ENCODE peak calls at places on chromosomes 2 and 18, in five cellular contexts. G is GM12878, O is K562, P is A549, D is HepG2. M is an unnamed sample.

GRCh38 chr2:241491549-241492173 is 16.7 kb downstream of the STK25 start:
- DNase-seq in G (no peak), O (no peak), P (no peak), D (no peak), M (no peak)

GRCh38 chr2:72008608-72009007 is 139.1 kb downstream of the CYP26B1 start:
- DNase-seq in G (no peak), O (no peak), P (no peak), D (no peak), M (no peak)

GRCh38 chr2:144995482-144995881 is 475.6 kb upstream of the ZEB2 start:
- DNase-seq in G (no peak), O (no peak), P (no peak), D (no peak), M (no peak)

GRCh38 chr18:59814872-59815271 is 84.9 kb upstream of the PMAIP1 start:
- DNase-seq in G (no peak), O (no peak), P (no peak), D (no peak), M (no peak)

GRCh38 chr2:236117861-236118269 is 50.3 kb downstream of the GBX2 start:
- DNase-seq in G (no peak), O (no peak), P (no peak), D (peak; percentile 93), M (no peak)

GRCh38 chr2:188607501-188607900 is 315.8 kb downstream of the GULP1 start:
- DNase-seq in G (no peak), O (peak; percentile 47), P (no peak), D (no peak), M (no peak)

GRCh38 chr2:160752475-160753330 is 259.1 kb upstream of the RBMS1 start:
- DNase-seq in G (no peak), O (no peak), P (peak; percentile 48), D (no peak), M (no peak)

GRCh38 chr2:158380786-158381185 is 75.8 kb downstream of the CCDC148 start:
- DNase-seq in G (no peak), O (no peak), P (no peak), D (no peak), M (no peak)

GRCh38 chr2:64157792-64158191 is 13.6 kb upstream of the PELI1 start:
- DNase-seq in G (no peak), O (no peak), P (no peak), D (no peak), M (no peak)

GRCh38 chr2:30266051-30266621 is 34.8 kb downstream of the LBH start:
- DNase-seq in G (no peak), O (no peak), P (no peak), D (no peak), M (no peak)

GRCh38 chr2:136248242-136248641 is 130.3 kb upstream of the CXCR4 start:
- DNase-seq in G (no peak), O (no peak), P (no peak), D (no peak), M (no peak)

GRCh38 chr2:42567389-42567788 is 1.0 kb upstream of the MTA3 start:
- DNase-seq in G (no peak), O (no peak), P (no peak), D (no peak), M (no peak)

GRCh38 chr2:45169339-45170190 is 160.3 kb upstream of the SIX2 start:
- DNase-seq in G (no peak), O (no peak), P (peak; percentile 60), D (no peak), M (no peak)

GRCh38 chr18:50065039-50065438 is 129.9 kb downstream of the MYO5B start:
- DNase-seq in G (no peak), O (no peak), P (no peak), D (peak; percentile 42), M (no peak)

GRCh38 chr2:27261926-27262298 is 935 bp downstream of the SLC30A3 start:
- DNase-seq in G (no peak), O (no peak), P (no peak), D (no peak), M (peak; percentile 55)

GRCh38 chr18:24054130-24054529 is 39.6 kb downstream of the TTC39C start:
- DNase-seq in G (no peak), O (no peak), P (no peak), D (no peak), M (no peak)

GRCh38 chr2:151716721-151717120 is 17.6 kb downstream of the NEB start:
- DNase-seq in G (no peak), O (no peak), P (no peak), D (no peak), M (no peak)

GRCh38 chr2:136112949-136113766 is 4.8 kb downstream of the CXCR4 start:
- DNase-seq in G (no peak), O (no peak), P (no peak), D (no peak), M (no peak)

GRCh38 chr2:136901732-136902131 is 136.4 kb downstream of the THSD7B start:
- DNase-seq in G (no peak), O (no peak), P (no peak), D (no peak), M (no peak)

DNA sequence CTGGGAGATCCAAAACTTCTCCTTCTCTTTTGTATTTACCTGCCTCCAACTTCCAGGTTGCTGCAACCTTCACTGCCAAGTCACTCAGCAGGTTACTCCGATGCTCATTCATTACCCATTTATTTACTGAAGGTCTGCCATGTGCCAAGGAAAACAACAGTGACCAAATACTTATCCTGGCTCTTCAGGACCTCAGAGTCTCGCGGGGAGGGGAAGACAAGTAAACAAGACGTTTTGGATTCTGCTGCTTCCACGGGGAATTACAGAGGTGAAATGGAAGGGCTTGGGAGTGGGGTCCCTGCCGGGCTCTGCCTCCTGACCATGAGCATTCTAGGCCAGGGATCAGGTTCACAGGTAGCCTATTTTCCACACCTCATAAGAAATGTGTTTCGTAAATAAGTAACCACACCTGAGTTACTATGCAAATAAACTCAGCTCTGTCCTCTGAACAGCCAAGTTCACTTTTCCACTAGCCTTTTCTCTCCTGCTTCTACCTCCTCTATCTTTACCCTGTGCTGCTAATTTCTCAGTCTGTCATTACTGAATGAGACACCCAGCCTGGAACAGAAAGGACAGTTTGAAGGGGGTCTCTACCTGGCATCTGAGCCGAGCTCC is 68.1 kb downstream of the CLHC1 start:
- DNase-seq in G (no peak), O (no peak), P (no peak), D (no peak), M (no peak)
- TF ChIP-seq KDM1A in G (no peak), O (no peak), P (no peak), D (no peak), M (no peak)

DNA sequence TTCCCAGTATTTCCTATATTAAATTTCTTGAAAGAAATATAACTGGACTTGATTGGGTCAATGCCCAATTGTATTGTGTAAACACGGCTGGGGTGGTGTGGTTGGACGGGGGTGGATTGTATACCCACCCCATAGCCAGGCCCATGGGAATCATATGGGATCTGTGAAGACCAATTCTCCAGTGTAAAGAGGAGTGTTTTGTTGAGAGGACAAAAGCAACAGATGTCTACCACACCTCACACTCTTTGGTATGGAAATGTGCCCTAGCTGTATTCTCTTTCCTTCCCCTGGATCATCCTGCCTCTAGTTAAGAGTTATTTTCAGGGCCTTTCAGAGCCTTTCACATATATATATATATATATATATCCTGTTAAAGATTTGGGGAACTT is 57.5 kb upstream of the TGIF1 start:
- DNase-seq in G (no peak), O (no peak), P (no peak), D (no peak), M (no peak)
- TF ChIP-seq KDM1A in G (no peak), O (no peak), P (no peak), D (no peak), M (no peak)

GRCh38 chr2:1707771-1708351 is 36.5 kb downstream of the PXDN start:
- DNase-seq in G (no peak), O (no peak), P (no peak), D (no peak), M (peak; percentile 79)
- TF ChIP-seq KDM1A in G (no peak), O (no peak), P (no peak), D (no peak), M (no peak)

GRCh38 chr18:34729740-34730338 is 19.7 kb downstream of the DTNA start:
- DNase-seq in G (no peak), O (no peak), P (no peak), D (no peak), M (no peak)
- TF ChIP-seq KDM1A in G (no peak), O (no peak), P (no peak), D (no peak), M (no peak)

GRCh38 chr2:96800762-96801463 is 15.2 kb upstream of the CNNM3 start:
- DNase-seq in G (no peak), O (peak; percentile 59), P (peak; percentile 72), D (peak; percentile 71), M (peak; percentile 89)
- TF ChIP-seq KDM1A in G (no peak), O (no peak), P (no peak), D (no peak), M (no peak)

GRCh38 chr2:169799555-169799954 is 884 bp downstream of the SSB start:
- DNase-seq in G (no peak), O (peak; percentile 53), P (no peak), D (peak; percentile 25), M (no peak)

GRCh38 chr2:169798718-169799495 is at the start of gene SSB:
- DNase-seq in G (peak; percentile 85), O (peak; percentile 99), P (peak; percentile 87), D (peak; percentile 89), M (peak; percentile 93)

GRCh38 chr2:169796441-169796840 is 2.2 kb upstream of the SSB start:
- DNase-seq in G (no peak), O (no peak), P (no peak), D (no peak), M (no peak)

GRCh38 chr2:169797601-169798000 is 1.1 kb upstream of the SSB start:
- DNase-seq in G (no peak), O (no peak), P (no peak), D (no peak), M (no peak)

GRCh38 chr2:169798397-169798717 is 314 bp upstream of the SSB start:
- DNase-seq in G (no peak), O (no peak), P (no peak), D (no peak), M (no peak)
- TF ChIP-seq KDM1A in G (no peak), O (no peak), P (no peak), D (no peak), M (no peak)

GRCh38 chr2:76275788-76276187 is 565.1 kb upstream of the GCFC2 start:
- DNase-seq in G (no peak), O (no peak), P (no peak), D (no peak), M (no peak)

GRCh38 chr2:76281176-76281841 is 570.6 kb upstream of the GCFC2 start:
- DNase-seq in G (no peak), O (no peak), P (no peak), D (no peak), M (no peak)

GRCh38 chr2:76283355-76283754 is 572.6 kb upstream of the GCFC2 start:
- DNase-seq in G (no peak), O (no peak), P (no peak), D (peak; percentile 20), M (no peak)

GRCh38 chr2:76279142-76279541 is 568.4 kb upstream of the GCFC2 start:
- DNase-seq in G (no peak), O (no peak), P (no peak), D (no peak), M (no peak)

GRCh38 chr2:76280676-76281075 is 570.0 kb upstream of the GCFC2 start:
- DNase-seq in G (no peak), O (no peak), P (no peak), D (no peak), M (no peak)
- TF ChIP-seq KDM1A in G (no peak), O (no peak), P (no peak), D (no peak), M (no peak)